ENCODE peak calls at places on chromosomes 5 and 9, in four cellular contexts. One of them, this sample, is unnamed.

GRCh38 chr5:10338996-10339903 is 14.2 kb upstream of the MARCHF6 start:
- DNase-seq in BJ: no peak
- DNase-seq in GM13977: no peak
- DNase-seq in K562: no peak
- DNase-seq in this sample: no peak

GRCh38 chr5:173639-174600 is 17.4 kb upstream of the LRRC14B start:
- DNase-seq in BJ: no peak
- DNase-seq in K562: no peak
- DNase-seq in GM13977: no peak
- DNase-seq in this sample: no peak

GRCh38 chr9:73162987-73163763 is 11.5 kb downstream of the ANXA1 start:
- DNase-seq in BJ: no peak
- DNase-seq in K562: no peak
- DNase-seq in GM13977: no peak
- DNase-seq in this sample: no peak

GRCh38 chr9:93620881-93621820 is 44.8 kb downstream of the PHF2 start:
- DNase-seq in GM13977: no peak
- DNase-seq in K562: no peak
- DNase-seq in BJ: no peak
- DNase-seq in this sample: no peak

GRCh38 chr9:95857122-95857521 is 18.4 kb upstream of the ERCC6L2 start:
- DNase-seq in K562: no peak
- DNase-seq in GM13977: no peak
- DNase-seq in BJ: no peak
- DNase-seq in this sample: no peak

GRCh38 chr5:32777733-32778132 is 66.6 kb downstream of the NPR3 start:
- DNase-seq in GM13977: no peak
- DNase-seq in K562: no peak
- DNase-seq in BJ: no peak
- DNase-seq in this sample: no peak

GRCh38 chr5:11584008-11584407 is 320.2 kb downstream of the CTNND2 start:
- DNase-seq in BJ: no peak
- DNase-seq in GM13977: no peak
- DNase-seq in K562: no peak
- DNase-seq in this sample: no peak

GRCh38 chr5:126512451-126512850 is 82.6 kb downstream of the ALDH7A1 start:
- DNase-seq in GM13977: no peak
- DNase-seq in K562: no peak
- DNase-seq in BJ: no peak
- DNase-seq in this sample: no peak

GRCh38 chr5:150946351-150946905 is 41.6 kb upstream of the ZNF300 start:
- DNase-seq in BJ: peak
- DNase-seq in K562: peak
- DNase-seq in GM13977: no peak
- DNase-seq in this sample: no peak

GRCh38 chr5:58113172-58113571 is 346.7 kb downstream of the PLK2 start:
- DNase-seq in GM13977: no peak
- DNase-seq in BJ: no peak
- DNase-seq in K562: no peak
- DNase-seq in this sample: no peak
- TF ChIP-seq CTCF in GM13977: no peak
- TF ChIP-seq CTCF in BJ: no peak
- TF ChIP-seq CTCF in K562: no peak
- TF ChIP-seq CTCF in this sample: no peak

GRCh38 chr9:6080154-6080716 is 64.8 kb upstream of the RANBP6 start:
- DNase-seq in K562: peak
- DNase-seq in BJ: peak
- DNase-seq in GM13977: peak
- DNase-seq in this sample: peak
- TF ChIP-seq CTCF in K562: peak
- TF ChIP-seq CTCF in BJ: no peak
- TF ChIP-seq CTCF in GM13977: no peak
- TF ChIP-seq CTCF in this sample: no peak

DNA sequence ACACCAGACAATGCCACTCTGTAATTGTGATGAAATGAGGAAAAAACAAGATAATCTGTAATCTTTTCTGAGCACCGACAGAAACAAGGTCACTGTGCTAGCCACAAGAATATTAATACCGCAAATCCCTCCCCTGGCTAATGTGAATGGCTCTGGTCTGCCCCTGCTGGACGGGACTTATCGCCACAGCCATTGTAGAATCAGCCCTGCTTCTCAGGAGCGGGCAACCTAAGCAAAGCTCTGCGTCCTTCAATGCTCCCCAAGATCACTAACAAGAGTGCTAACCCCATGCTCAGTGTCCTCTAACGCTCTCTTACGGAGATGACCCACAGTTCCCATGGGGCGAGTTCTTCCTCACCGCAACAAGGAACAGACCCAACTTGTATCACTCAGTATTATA is 42.7 kb downstream of the OR2V1 start:
- DNase-seq in K562: peak
- DNase-seq in GM13977: peak
- DNase-seq in BJ: no peak
- DNase-seq in this sample: no peak
- TF ChIP-seq CTCF in K562: peak
- TF ChIP-seq CTCF in GM13977: peak
- TF ChIP-seq CTCF in BJ: peak
- TF ChIP-seq CTCF in this sample: no peak

GRCh38 chr5:87885727-87886126 is 382.9 kb downstream of the TMEM161B start:
- DNase-seq in K562: no peak
- DNase-seq in GM13977: no peak
- DNase-seq in BJ: no peak
- DNase-seq in this sample: no peak
- TF ChIP-seq CTCF in K562: no peak
- TF ChIP-seq CTCF in GM13977: no peak
- TF ChIP-seq CTCF in BJ: no peak
- TF ChIP-seq CTCF in this sample: no peak

DNA sequence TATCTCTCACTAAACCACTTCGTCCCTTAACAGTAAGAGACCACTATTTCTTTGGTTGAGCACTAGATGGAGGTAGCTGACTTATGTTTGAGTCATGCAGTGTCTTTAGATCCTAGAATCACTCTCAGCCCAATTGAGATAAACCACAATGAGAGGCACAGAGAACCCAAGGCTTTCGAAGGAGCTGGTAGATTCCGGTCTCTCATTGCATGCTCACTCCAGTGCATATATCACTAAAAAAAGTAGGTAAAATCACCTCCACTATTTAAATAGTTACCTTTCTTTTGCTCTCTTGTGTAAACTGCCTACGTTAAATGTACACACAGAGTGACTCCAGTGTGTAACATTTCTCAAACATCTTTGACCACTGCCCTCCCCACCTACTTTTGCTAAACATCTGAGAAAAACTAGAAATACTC is 27.6 kb downstream of the ACTL7A start:
- DNase-seq in BJ: no peak
- DNase-seq in K562: peak
- DNase-seq in GM13977: no peak
- DNase-seq in this sample: no peak
- TF ChIP-seq CTCF in BJ: no peak
- TF ChIP-seq CTCF in K562: no peak
- TF ChIP-seq CTCF in GM13977: no peak
- TF ChIP-seq CTCF in this sample: no peak

GRCh38 chr9:35489313-35490154 is at the start of gene RUSC2:
- DNase-seq in GM13977: peak
- DNase-seq in BJ: peak
- DNase-seq in K562: peak
- DNase-seq in this sample: peak
- TF ChIP-seq CTCF in GM13977: peak
- TF ChIP-seq CTCF in BJ: peak
- TF ChIP-seq CTCF in K562: peak
- TF ChIP-seq CTCF in this sample: no peak

This sample was measured in GM20000.